ENCODE peak calls at places on chromosome X, in four cellular contexts. S, L, R and Z are unnamed samples.

GRCh38 chrX:18422886-18423285 is 2.5 kb upstream of the CDKL5 start:
- DNase-seq in L (no peak), S (no peak), R (no peak), Z (no peak)

GRCh38 chrX:8988456-8988855 is 45.5 kb downstream of the FAM9B start:
- DNase-seq in R (peak), S (no peak), L (no peak), Z (peak)

GRCh38 chrX:119266364-119266995 is 30.4 kb downstream of the PGRMC1 start:
- DNase-seq in L (peak), S (peak), R (no peak), Z (peak)

GRCh38 chrX:49876750-49877149 is 2.5 kb upstream of the USP27X start:
- DNase-seq in L (peak), R (no peak), S (peak), Z (no peak)

GRCh38 chrX:45628041-45628440 is 427.4 kb upstream of the DIPK2B start:
- DNase-seq in R (no peak), L (no peak), S (no peak), Z (no peak)

GRCh38 chrX:40945366-40945713 is 139.9 kb upstream of the USP9X start:
- DNase-seq in L (no peak), S (peak), R (no peak), Z (peak)

GRCh38 chrX:150253946-150254615 is 109.0 kb upstream of the MAMLD1 start:
- DNase-seq in S (no peak), R (no peak), L (no peak), Z (no peak)

GRCh38 chrX:45781901-45782553 is 581.4 kb upstream of the DIPK2B start:
- DNase-seq in L (peak), R (no peak), S (no peak), Z (peak)

GRCh38 chrX:153102436-153102835 is 30.2 kb downstream of the PNMA6A start:
- DNase-seq in R (no peak), L (no peak), S (no peak), Z (no peak)

GRCh38 chrX:150897371-150898319 is 823 bp downstream of the CD99L2 start:
- DNase-seq in S (peak), L (peak), R (peak), Z (peak)

GRCh38 chrX:149829751-149830191 is 48.0 kb downstream of the MAGEA9 start:
- DNase-seq in L (no peak), S (no peak), R (no peak), Z (peak)

GRCh38 chrX:123184199-123184857 is at the start of gene GRIA3:
- DNase-seq in R (no peak), S (no peak), L (no peak), Z (peak)

GRCh38 chrX:103175944-103176753 is 38.8 kb upstream of the BEX4 start:
- DNase-seq in S (peak), L (peak), R (peak), Z (peak)

GRCh38 chrX:126552313-126553022 is at the start of gene DCAF12L1:
- DNase-seq in S (no peak), L (no peak), R (no peak), Z (no peak)

GRCh38 chrX:48558270-48558669 is 16.0 kb upstream of the RBM3 start:
- DNase-seq in L (no peak), S (no peak), R (no peak), Z (peak)

GRCh38 chrX:56268888-56269287 is 36.7 kb downstream of the KLF8 start:
- DNase-seq in L (no peak), R (no peak), S (no peak), Z (no peak)

GRCh38 chrX:71599965-71600364 is 18.3 kb downstream of the CXCR3 start:
- DNase-seq in L (no peak), R (no peak), S (no peak), Z (no peak)